ENCODE peak calls at places on chromosome 10, in four cellular contexts. E is HCT116, C is GM23338, X is cardiac muscle cell. O is an unnamed sample. For H3K36me3, the result is how much of the 10 kb centered on the place peaks cover.

GRCh38 chr10:60139798-60140566 is 233.6 kb upstream of the CCDC6 start:
- DNase-seq in E (no peak), C (peak), X (peak), O (no peak)

GRCh38 chr10:61832866-61833481 is 68.5 kb upstream of the ARID5B start:
- DNase-seq in C (no peak), X (no peak), E (no peak), O (no peak)

GRCh38 chr10:22321831-22322662 is 1.1 kb downstream of the BMI1 start:
- DNase-seq in C (peak), X (peak), E (no peak), O (no peak)

GRCh38 chr10:51878695-51879094 is 179.3 kb upstream of the CSTF2T start:
- DNase-seq in C (no peak), X (no peak), E (no peak), O (no peak)

GRCh38 chr10:3741688-3742461 is 43.1 kb downstream of the KLF6 start:
- DNase-seq in X (no peak), C (no peak), E (no peak), O (no peak)

GRCh38 chr10:70576803-70577517 is 25.6 kb downstream of the PRF1 start:
- DNase-seq in C (no peak), X (no peak), E (no peak), O (no peak)

GRCh38 chr10:120394446-120394845 is 62.6 kb upstream of the PLPP4 start:
- DNase-seq in E (no peak), X (no peak), C (no peak), O (no peak)

GRCh38 chr10:12156367-12157123 is 27.1 kb downstream of the SEC61A2 start:
- DNase-seq in E (no peak), C (no peak), X (no peak), O (no peak)

GRCh38 chr10:70568781-70569495 is 33.6 kb downstream of the PRF1 start:
- DNase-seq in X (no peak), C (no peak), E (no peak), O (no peak)

GRCh38 chr10:110500515-110500905 is 2.8 kb downstream of the DUSP5 start:
- DNase-seq in X (peak), E (no peak), C (no peak), O (no peak)

GRCh38 chr10:43067391-43068135 is 9.3 kb upstream of the RET start:
- DNase-seq in E (no peak), X (no peak), C (no peak), O (no peak)

GRCh38 chr10:7998831-7999230 is 55.7 kb upstream of the GATA3 start:
- DNase-seq in X (no peak), E (no peak), C (no peak), O (no peak)

GRCh38 chr10:60414111-60414510 is 24.4 kb upstream of the ANK3 start:
- DNase-seq in E (no peak), X (no peak), C (no peak), O (no peak)

GRCh38 chr10:490891-491571 is 198.4 kb downstream of the DIP2C start:
- DNase-seq in E (no peak), X (peak), C (peak), O (no peak)

GRCh38 chr10:12846718-12847117 is 154.8 kb downstream of the CCDC3 start:
- DNase-seq in X (no peak), E (no peak), C (no peak), O (no peak)

GRCh38 chr10:80622153-80622552 is 84.5 kb downstream of the SH2D4B start:
- DNase-seq in E (no peak), X (no peak), C (no peak), O (no peak)

GRCh38 chr10:74206727-74207126 is 55.7 kb downstream of the ADK start:
- DNase-seq in E (no peak), X (no peak), C (no peak), O (no peak)

GRCh38 chr10:85003083-85003482 is 674.7 kb downstream of the CCSER2 start:
- DNase-seq in C (no peak), E (no peak), X (no peak), O (no peak)

GRCh38 chr10:98055875-98056516 is 25.6 kb upstream of the CRTAC1 start:
- DNase-seq in C (peak), X (peak), E (no peak), O (no peak)

GRCh38 chr10:119243478-119243877 is 36.1 kb downstream of the GRK5 start:
- DNase-seq in X (no peak), C (no peak), E (no peak), O (no peak)

GRCh38 chr10:30803901-30804322 is 174.4 kb upstream of the LYZL2 start:
- DNase-seq in C (no peak), X (no peak), E (no peak), O (no peak)

GRCh38 chr10:63430999-63431356 is 34.8 kb downstream of the JMJD1C start:
- DNase-seq in E (no peak), C (no peak), X (no peak), O (no peak)

GRCh38 chr10:120942806-120943413 is 91.7 kb downstream of the WDR11 start:
- DNase-seq in X (peak), E (peak), C (peak), O (peak)

GRCh38 chr10:31728698-31729224 is 199.9 kb downstream of the ARHGAP12 start:
- DNase-seq in E (no peak), X (no peak), C (peak), O (no peak)

GRCh38 chr10:106395061-106395749 is 769.3 kb downstream of the SORCS1 start:
- DNase-seq in E (no peak), C (no peak), X (no peak), O (no peak)

GRCh38 chr10:96439655-96440217 is 74.0 kb downstream of the TLL2 start:
- DNase-seq in C (no peak), X (no peak), E (no peak), O (no peak)

GRCh38 chr10:123299598-123299997 is 145.4 kb downstream of the BUB3 start:
- DNase-seq in X (no peak), E (no peak), C (no peak), O (no peak)

GRCh38 chr10:24811906-24812305 is 88.2 kb upstream of the ARHGAP21 start:
- DNase-seq in C (peak), E (no peak), X (no peak), O (no peak)

GRCh38 chr10:130969700-130970099 is 341.8 kb downstream of the TCERG1L start:
- DNase-seq in E (no peak), C (no peak), X (no peak), O (no peak)
- H3K4me3 ChIP-seq in E (no peak), C (no peak), X (no peak), O (no peak)

GRCh38 chr10:33231621-33232350 is 102.7 kb downstream of the NRP1 start:
- DNase-seq in E (no peak), C (no peak), X (no peak), O (no peak)

GRCh38 chr10:33235271-33235884 is 99.1 kb downstream of the NRP1 start:
- DNase-seq in E (no peak), C (no peak), X (no peak), O (no peak)

GRCh38 chr10:33234779-33235178 is 99.7 kb downstream of the NRP1 start:
- DNase-seq in X (peak), E (no peak), C (no peak), O (no peak)

GRCh38 chr10:33233635-33234034 is 100.8 kb downstream of the NRP1 start:
- DNase-seq in X (no peak), E (no peak), C (no peak), O (no peak)

DNA sequence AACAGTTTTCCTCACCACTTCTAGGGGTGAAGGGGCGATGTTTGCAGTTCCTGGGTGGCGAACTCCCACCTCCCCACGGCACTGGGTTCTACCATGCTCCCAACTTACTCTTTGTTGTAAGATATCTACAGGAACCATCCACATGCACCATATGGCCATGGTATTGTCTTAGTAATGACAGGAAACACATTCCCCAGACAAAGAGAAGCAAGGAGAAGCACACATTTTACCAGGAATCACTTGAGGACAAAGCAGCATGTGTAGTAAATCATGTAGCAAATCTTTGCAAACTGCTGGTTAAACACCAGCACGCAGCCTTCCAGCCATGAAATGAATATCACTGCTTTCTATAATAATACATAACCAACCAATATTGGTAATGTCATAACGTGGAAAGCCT is 101.3 kb downstream of the NRP1 start:
- DNase-seq in E (no peak), X (no peak), C (no peak), O (no peak)
- H3K27ac ChIP-seq in E (no peak), X (no peak), C (no peak), O (no peak)

GRCh38 chr10:124665558-124665957 is 78.6 kb downstream of the FAM53B start:
- DNase-seq in E (no peak), X (no peak), C (no peak), O (no peak)
- H3K36me3 ChIP-seq in E (under half), X (under half), C (under half), O (under half)

GRCh38 chr10:14606633-14607032 is 168.1 kb downstream of the FAM107B start:
- DNase-seq in E (no peak), C (no peak), X (no peak), O (no peak)

GRCh38 chr10:14609178-14609577 is 165.5 kb downstream of the FAM107B start:
- DNase-seq in E (no peak), C (no peak), X (no peak), O (no peak)

GRCh38 chr10:14611971-14612693 is 162.6 kb downstream of the FAM107B start:
- DNase-seq in E (no peak), X (no peak), C (no peak), O (no peak)

GRCh38 chr10:14605231-14605925 is 169.3 kb downstream of the FAM107B start:
- DNase-seq in E (peak), C (peak), X (no peak), O (no peak)

GRCh38 chr10:14608381-14609001 is 166.2 kb downstream of the FAM107B start:
- DNase-seq in E (no peak), X (peak), C (no peak), O (no peak)
- H3K4me3 ChIP-seq in E (no peak), X (no peak), C (no peak), O (no peak)

DNA sequence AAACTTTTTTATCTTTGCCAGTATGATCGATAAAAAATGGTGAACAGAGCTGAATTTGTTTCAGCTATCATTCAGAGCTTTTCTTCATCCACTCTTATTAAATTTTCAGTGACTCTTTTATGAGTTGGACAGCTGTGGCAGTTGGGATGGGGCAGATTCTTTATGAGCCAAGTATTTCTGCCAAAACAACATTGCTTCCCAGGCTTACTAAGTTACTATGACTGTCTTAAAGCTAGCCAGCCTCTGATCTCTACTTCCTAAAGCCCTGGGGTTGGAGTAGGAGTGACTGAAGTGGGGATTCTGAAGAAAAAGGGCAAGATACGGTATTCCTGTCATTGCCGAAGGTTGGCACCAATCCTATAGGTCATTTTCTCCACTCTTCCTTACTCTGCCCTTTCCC is 12.6 kb downstream of the RPP30 start:
- DNase-seq in C (no peak), X (no peak), E (no peak), O (no peak)
- H3K27ac ChIP-seq in C (no peak), X (no peak), E (no peak), O (no peak)

GRCh38 chr10:100350914-100351485 is 4.0 kb downstream of the SCD start:
- DNase-seq in E (no peak), C (no peak), X (no peak), O (no peak)

GRCh38 chr10:100356067-100357017 is 9.3 kb downstream of the SCD start:
- DNase-seq in E (no peak), X (no peak), C (no peak), O (no peak)

GRCh38 chr10:100357073-100357858 is 10.2 kb downstream of the SCD start:
- DNase-seq in E (no peak), X (no peak), C (no peak), O (no peak)

GRCh38 chr10:100355069-100355468 is 8.0 kb downstream of the SCD start:
- DNase-seq in X (no peak), C (no peak), E (no peak), O (no peak)

GRCh38 chr10:100353770-100354485 is 6.9 kb downstream of the SCD start:
- DNase-seq in C (no peak), X (no peak), E (no peak), O (no peak)
- H3K36me3 ChIP-seq in C (half or more), X (half or more), E (half or more), O (under half)

DNA sequence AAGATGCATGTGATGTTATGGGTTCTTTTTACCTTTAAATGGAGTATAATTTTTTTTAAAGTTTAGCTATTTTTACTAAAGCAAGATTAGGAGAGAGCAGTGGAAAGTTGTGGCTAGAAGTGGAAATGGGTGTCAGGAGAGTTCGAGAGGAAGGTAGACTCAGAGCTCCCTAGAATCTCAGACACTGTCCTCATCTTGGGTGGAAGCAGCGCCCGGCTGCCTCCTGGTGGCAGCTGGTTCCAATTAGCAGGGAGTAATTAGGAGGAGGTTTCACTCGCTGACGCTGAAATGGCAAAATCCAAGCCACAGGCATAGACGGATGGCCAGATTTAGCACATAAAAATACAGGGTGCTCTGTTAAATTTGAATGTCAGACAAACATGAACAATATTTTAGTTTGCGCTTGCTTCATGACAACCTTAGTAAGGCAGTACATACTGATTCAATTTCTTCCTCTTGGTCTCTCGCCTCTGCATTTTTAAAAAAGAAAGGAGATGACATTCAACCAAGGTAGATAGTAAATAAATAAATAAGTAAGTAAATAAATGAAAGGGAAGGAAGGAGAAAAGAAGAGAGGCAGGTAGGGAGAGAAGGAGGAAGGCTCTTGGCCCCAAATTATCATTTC is 58.5 kb downstream of the LGI1 start:
- DNase-seq in E (peak), C (peak), X (peak), O (no peak)
- H3K4me3 ChIP-seq in E (peak), C (no peak), X (no peak), O (peak)

DNA sequence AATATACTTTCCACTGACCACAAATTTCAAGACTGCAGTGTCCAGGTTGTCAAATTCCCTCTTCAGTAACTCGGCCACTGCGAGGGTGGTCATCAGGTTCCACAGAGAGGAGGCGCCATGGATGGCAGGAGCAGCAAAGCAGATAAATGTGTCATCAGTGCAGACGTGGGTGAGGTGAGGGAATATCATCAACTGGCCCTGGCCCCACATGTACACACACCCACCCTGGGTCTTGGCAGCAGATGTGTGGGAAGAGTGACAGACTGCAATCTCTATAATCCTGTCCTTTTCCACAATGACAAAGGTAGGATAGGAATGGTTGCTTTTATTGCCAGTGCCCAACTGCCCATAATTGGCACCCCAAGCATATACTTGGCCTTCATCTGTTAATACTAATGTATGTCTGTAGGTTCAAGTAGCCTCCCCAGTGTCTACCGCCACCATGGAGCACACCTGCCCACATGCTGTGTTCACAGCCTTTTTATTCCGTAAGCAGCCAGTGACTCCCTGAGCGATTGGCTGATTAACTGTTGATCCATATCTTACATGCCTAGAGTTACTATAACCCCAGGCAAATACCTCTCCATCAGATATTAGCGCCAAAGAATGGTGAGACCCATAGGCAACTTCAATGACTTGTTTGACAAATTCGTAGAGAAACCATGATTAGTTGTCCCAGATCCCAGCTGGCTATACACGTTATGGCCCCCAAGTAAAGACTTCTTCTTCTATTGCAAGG is 16.3 kb upstream of the LIPM start:
- DNase-seq in C (no peak), E (no peak), X (no peak), O (no peak)
- H3K27ac ChIP-seq in C (no peak), E (no peak), X (no peak), O (no peak)

DNA sequence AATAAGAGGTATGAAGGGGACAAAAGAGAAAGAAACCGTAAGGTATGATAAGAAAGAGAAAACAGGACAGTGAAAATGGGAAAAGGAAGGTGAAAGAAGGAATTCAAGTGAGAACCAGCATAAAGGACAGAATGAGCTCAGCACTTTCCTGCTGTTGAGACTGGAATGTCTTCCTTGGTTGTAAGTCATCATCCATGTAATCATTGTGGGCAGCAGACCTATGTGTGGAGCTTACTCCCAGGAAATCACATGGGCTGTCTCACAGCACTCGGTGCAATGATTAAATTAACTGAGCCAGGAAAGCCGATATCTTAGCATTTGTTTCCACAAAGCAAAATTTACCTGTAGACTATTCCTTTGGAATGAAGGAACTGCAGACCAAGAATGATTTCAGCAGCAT is 118.1 kb downstream of the PRKCQ start:
- DNase-seq in X (no peak), C (no peak), E (no peak), O (no peak)
- H3K36me3 ChIP-seq in X (under half), C (under half), E (under half), O (under half)

DNA sequence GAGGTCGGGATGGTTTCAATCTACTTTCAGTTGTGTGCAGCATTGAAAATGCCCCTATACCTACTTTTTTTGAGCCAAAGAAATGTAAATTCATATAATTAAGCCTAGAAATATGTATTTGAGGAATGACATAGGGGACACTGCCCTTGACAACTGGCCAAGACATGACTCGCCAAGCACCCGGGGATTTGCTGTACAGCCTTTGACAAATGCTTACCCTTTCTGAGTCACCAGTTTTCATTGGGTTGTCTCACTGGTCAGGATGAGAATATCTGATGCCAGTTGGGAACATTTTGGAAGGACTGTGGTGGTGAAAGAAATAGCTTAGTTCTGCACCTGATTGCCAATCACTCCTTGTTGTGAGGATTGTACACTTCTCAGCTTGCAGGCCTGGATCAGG is 166.8 kb upstream of the HABP2 start:
- DNase-seq in X (no peak), E (peak), C (no peak), O (no peak)
- H3K4me3 ChIP-seq in X (no peak), E (no peak), C (no peak), O (peak)

O was measured in thoracic aorta.